ENCODE peak calls at places on chromosomes 7 and 10, in four cellular contexts. H is heart right ventricle, M is neural crest cell, S is lower lobe of right lung. L is an unnamed sample.
A peak's percentile ranks its signal among the peaks of the same experiment; 100 is the strongest.

GRCh38 chr10:21975378-21975990 is 28.0 kb downstream of the DNAJC1 start:
- DNase-seq in H (no peak), M (no peak), S (no peak), L (no peak)

GRCh38 chr7:139775829-139776266 is 1.9 kb downstream of the HIPK2 start:
- DNase-seq in H (no peak), M (peak; percentile 62), S (peak; percentile 60), L (peak; percentile 60)

GRCh38 chr7:36390199-36391090 is 783 bp downstream of the ANLN start:
- DNase-seq in S (peak; percentile 81), H (peak; percentile 49), M (peak; percentile 71), L (peak; percentile 84)

GRCh38 chr10:91271886-91272285 is 51.4 kb downstream of the PCGF5 start:
- DNase-seq in H (no peak), M (no peak), S (no peak), L (no peak)

GRCh38 chr10:48926764-48927163 is 12.9 kb downstream of the LRRC18 start:
- DNase-seq in H (no peak), M (no peak), S (no peak), L (no peak)

GRCh38 chr10:116653885-116654284 is 33.1 kb downstream of the PNLIPRP2 start:
- DNase-seq in S (no peak), M (no peak), H (no peak), L (no peak)

GRCh38 chr7:1459930-1460756 is 873 bp upstream of the MICALL2 start:
- DNase-seq in S (peak; percentile 65), M (no peak), H (peak; percentile 37), L (no peak)

GRCh38 chr7:1046722-1047679 is 2.7 kb downstream of the GPR146 start:
- DNase-seq in H (no peak), M (no peak), S (peak; percentile 46), L (no peak)

GRCh38 chr10:94193466-94193924 is 169.2 kb downstream of the NOC3L start:
- DNase-seq in M (no peak), S (no peak), H (no peak), L (no peak)

GRCh38 chr10:101710064-101710695 is 15.2 kb upstream of the FBXW4 start:
- DNase-seq in M (no peak), H (no peak), S (no peak), L (no peak)

GRCh38 chr7:114943953-114944741 is 22.3 kb downstream of the MDFIC start:
- DNase-seq in M (no peak), H (no peak), S (no peak), L (no peak)

GRCh38 chr7:40489844-40490602 is 355.2 kb downstream of the SUGCT start:
- DNase-seq in H (no peak), M (no peak), S (no peak), L (no peak)

GRCh38 chr7:2131791-2132190 is 101.0 kb downstream of the MAD1L1 start:
- DNase-seq in H (no peak), S (no peak), M (no peak), L (no peak)

GRCh38 chr7:76296743-76297740 is 5.4 kb upstream of the HSPB1 start:
- DNase-seq in S (peak; percentile 79), H (no peak), M (no peak), L (no peak)

GRCh38 chr7:142935941-142936565 is 2.5 kb upstream of the TRPV5 start:
- DNase-seq in S (no peak), H (no peak), M (no peak), L (no peak)

GRCh38 chr10:13439771-13440708 is 88.8 kb downstream of the BEND7 start:
- DNase-seq in S (peak; percentile 73), H (peak; percentile 51), M (peak; percentile 70), L (peak; percentile 48)

L was measured in WERI-Rb-1.